ENCODE peak calls at places on chromosome 14, in ten cellular contexts. F, L, O, A, V, Y, R, J, U and W are unnamed samples.

GRCh38 chr14:35406811-35407630 is 2.5 kb upstream of the NFKBIA start:
- DNase-seq in F (no peak), L (no peak), O (peak), A (peak), V (no peak), Y (peak), R (no peak), J (peak), U (no peak), W (peak)

GRCh38 chr14:30270200-30271161 is 288.5 kb upstream of the G2E3 start:
- DNase-seq in F (peak), L (no peak), O (peak), A (peak), V (no peak), Y (peak), R (peak), J (peak), U (peak), W (peak)

GRCh38 chr14:92651106-92651792 is 97.2 kb downstream of the LGMN start:
- DNase-seq in F (peak), L (no peak), O (no peak), A (no peak), V (peak), Y (no peak), R (peak), J (no peak), U (peak), W (no peak)

GRCh38 chr14:105072381-105072861 is 7.2 kb upstream of the GPR132 start:
- DNase-seq in F (no peak), L (no peak), O (no peak), A (no peak), V (no peak), Y (no peak), R (peak), J (no peak), U (no peak), W (no peak)

GRCh38 chr14:90717916-90718315 is 98.3 kb downstream of the TTC7B start:
- DNase-seq in F (no peak), L (no peak), O (peak), A (no peak), V (no peak), Y (no peak), R (no peak), J (no peak), U (no peak), W (peak)

GRCh38 chr14:23175823-23176222 is 7.6 kb downstream of the SLC7A8 start:
- DNase-seq in F (no peak), L (no peak), O (peak), A (no peak), V (no peak), Y (no peak), R (no peak), J (no peak), U (no peak), W (peak)

GRCh38 chr14:37591311-37591940 is 3.6 kb downstream of the FOXA1 start:
- DNase-seq in F (no peak), L (no peak), O (no peak), A (no peak), V (no peak), Y (peak), R (no peak), J (peak), U (no peak), W (no peak)

GRCh38 chr14:69672372-69672771 is 61.0 kb downstream of the SUSD6 start:
- DNase-seq in F (no peak), L (no peak), O (no peak), A (no peak), V (no peak), Y (no peak), R (no peak), J (no peak), U (no peak), W (no peak)

GRCh38 chr14:68663385-68664076 is 129.3 kb downstream of the ZFP36L1 start:
- DNase-seq in F (peak), L (peak), O (peak), A (no peak), V (no peak), Y (no peak), R (no peak), J (no peak), U (no peak), W (peak)

GRCh38 chr14:22096511-22096890 is 422.9 kb upstream of the OR4E1 start:
- DNase-seq in F (no peak), L (no peak), O (no peak), A (no peak), V (no peak), Y (no peak), R (no peak), J (no peak), U (no peak), W (no peak)

GRCh38 chr14:40362856-40363255 is 930.6 kb upstream of the FBXO33 start:
- DNase-seq in F (no peak), L (no peak), O (no peak), A (no peak), V (no peak), Y (peak), R (no peak), J (peak), U (no peak), W (no peak)

GRCh38 chr14:100473249-100473648 is 114.0 kb downstream of the BEGAIN start:
- DNase-seq in F (no peak), L (no peak), O (no peak), A (no peak), V (no peak), Y (no peak), R (no peak), J (no peak), U (no peak), W (no peak)

GRCh38 chr14:61611880-61612630 is 83.3 kb upstream of the HIF1A start:
- DNase-seq in F (no peak), L (no peak), O (peak), A (no peak), V (no peak), Y (no peak), R (no peak), J (no peak), U (no peak), W (peak)

GRCh38 chr14:100901391-100902183 is 1.9 kb downstream of the RTL1 start:
- DNase-seq in F (no peak), L (peak), O (no peak), A (no peak), V (no peak), Y (no peak), R (no peak), J (no peak), U (no peak), W (no peak)

GRCh38 chr14:22981090-22982012 is 1.0 kb downstream of the AJUBA start:
- DNase-seq in F (no peak), L (no peak), O (no peak), A (no peak), V (no peak), Y (peak), R (no peak), J (peak), U (no peak), W (peak)

GRCh38 chr14:30299915-30300314 is 259.0 kb upstream of the G2E3 start:
- DNase-seq in F (no peak), L (no peak), O (peak), A (no peak), V (no peak), Y (no peak), R (no peak), J (no peak), U (no peak), W (no peak)

GRCh38 chr14:102314242-102315011 is 5.1 kb upstream of the ZNF839 start:
- DNase-seq in F (peak), L (no peak), O (peak), A (peak), V (peak), Y (peak), R (peak), J (peak), U (peak), W (peak)

GRCh38 chr14:24958271-24958670 is 91.7 kb downstream of the STXBP6 start:
- DNase-seq in F (no peak), L (no peak), O (no peak), A (no peak), V (no peak), Y (no peak), R (no peak), J (no peak), U (no peak), W (no peak)

GRCh38 chr14:31788340-31788739 is 227.1 kb downstream of the NUBPL start:
- DNase-seq in F (no peak), L (no peak), O (no peak), A (no peak), V (no peak), Y (no peak), R (no peak), J (no peak), U (no peak), W (no peak)

GRCh38 chr14:58768977-58769376 is 131.2 kb downstream of the DACT1 start:
- DNase-seq in F (no peak), L (no peak), O (no peak), A (no peak), V (no peak), Y (peak), R (no peak), J (peak), U (no peak), W (no peak)

GRCh38 chr14:68682166-68683103 is 110.4 kb downstream of the ZFP36L1 start:
- DNase-seq in F (no peak), L (no peak), O (peak), A (no peak), V (no peak), Y (no peak), R (peak), J (no peak), U (peak), W (peak)

GRCh38 chr14:27006520-27006919 is 408.7 kb upstream of the NOVA1 start:
- DNase-seq in F (no peak), L (no peak), O (no peak), A (no peak), V (no peak), Y (no peak), R (no peak), J (no peak), U (no peak), W (no peak)

GRCh38 chr14:101733211-101733610 is 28.3 kb upstream of the PPP2R5C start:
- DNase-seq in F (no peak), L (peak), O (peak), A (no peak), V (no peak), Y (no peak), R (no peak), J (no peak), U (no peak), W (peak)

GRCh38 chr14:72544615-72545387 is 349.1 kb downstream of the DPF3 start:
- DNase-seq in F (no peak), L (no peak), O (no peak), A (no peak), V (no peak), Y (peak), R (no peak), J (peak), U (no peak), W (peak)

GRCh38 chr14:36518031-36518585 is 1.9 kb downstream of the NKX2-1 start:
- DNase-seq in F (no peak), L (no peak), O (no peak), A (no peak), V (no peak), Y (no peak), R (no peak), J (peak), U (no peak), W (no peak)

GRCh38 chr14:102778616-102779351 is 1.5 kb downstream of the TRAF3 start:
- DNase-seq in F (no peak), L (no peak), O (no peak), A (no peak), V (no peak), Y (no peak), R (no peak), J (no peak), U (no peak), W (no peak)

GRCh38 chr14:74683406-74683805 is 29.5 kb downstream of the AREL1 start:
- DNase-seq in F (no peak), L (no peak), O (no peak), A (no peak), V (no peak), Y (no peak), R (no peak), J (no peak), U (no peak), W (no peak)

GRCh38 chr14:97393244-97393643 is 596.1 kb downstream of the VRK1 start:
- DNase-seq in F (no peak), L (no peak), O (no peak), A (no peak), V (no peak), Y (no peak), R (no peak), J (no peak), U (no peak), W (no peak)